ENCODE peak calls at places on chromosomes 3 and 15, in eight cellular contexts. T is breast epithelium; V is glutamatergic neuron; L is ACHN; Z is RKO; E is cardiac fibroblast; N is activated CD8-positive, alpha-beta memory T cell treated with anti-CD3 and anti-CD28 coated beads for 24 hours; R is CD4-positive, alpha-beta T cell. M is an unnamed sample.

GRCh38 chr3:16319723-16320122 is 54.7 kb downstream of the OXNAD1 start:
- DNase-seq in T (no peak), V (no peak), L (no peak), Z (no peak), E (no peak), N (no peak), R (no peak), M (no peak)

GRCh38 chr3:141303481-141304223 is 64.7 kb upstream of the ZBTB38 start:
- DNase-seq in T (peak), V (no peak), L (peak), Z (peak), E (peak), N (no peak), R (no peak), M (peak)

GRCh38 chr3:149382518-149382917 is 5.1 kb upstream of the TM4SF1 start:
- DNase-seq in T (no peak), V (no peak), L (no peak), Z (no peak), E (peak), N (no peak), R (no peak), M (no peak)

GRCh38 chr3:112496368-112497067 is 2.8 kb downstream of the BTLA start:
- DNase-seq in T (no peak), V (no peak), L (no peak), Z (no peak), E (no peak), N (no peak), R (no peak), M (no peak)

GRCh38 chr3:175431396-175431795 is 572.3 kb downstream of the NAALADL2 start:
- DNase-seq in T (no peak), V (no peak), L (no peak), Z (no peak), E (peak), N (no peak), R (no peak), M (no peak)

GRCh38 chr3:174243194-174243593 is 615.9 kb upstream of the NAALADL2 start:
- DNase-seq in T (no peak), V (no peak), L (no peak), Z (no peak), E (peak), N (no peak), R (no peak), M (no peak)

GRCh38 chr3:140576444-140576843 is 101.4 kb upstream of the TRIM42 start:
- DNase-seq in T (no peak), V (no peak), L (no peak), Z (no peak), E (no peak), N (no peak), R (no peak), M (no peak)

GRCh38 chr15:98866503-98866902 is 141.1 kb downstream of the PGPEP1L start:
- DNase-seq in T (no peak), V (no peak), L (peak), Z (peak), E (peak), N (no peak), R (no peak), M (no peak)

GRCh38 chr3:112061152-112061551 is 25.0 kb upstream of the C3orf52 start:
- DNase-seq in T (no peak), V (no peak), L (peak), Z (no peak), E (peak), N (no peak), R (no peak), M (no peak)

GRCh38 chr3:184315506-184315867 is 1.1 kb downstream of the EIF4G1 start:
- DNase-seq in T (no peak), V (no peak), L (no peak), Z (no peak), E (no peak), N (no peak), R (no peak), M (no peak)

GRCh38 chr3:27681249-27681748 is 40.8 kb downstream of the EOMES start:
- DNase-seq in T (no peak), V (no peak), L (peak), Z (peak), E (peak), N (no peak), R (peak), M (peak)

GRCh38 chr15:100842756-100843730 is 36.6 kb upstream of the ALDH1A3 start:
- DNase-seq in T (no peak), V (no peak), L (no peak), Z (no peak), E (peak), N (no peak), R (no peak), M (no peak)

GRCh38 chr3:195549001-195549400 is 5.9 kb upstream of the PPP1R2 start:
- DNase-seq in T (no peak), V (no peak), L (no peak), Z (no peak), E (no peak), N (no peak), R (no peak), M (no peak)

GRCh38 chr3:138389841-138390581 is 41.6 kb downstream of the MRAS start:
- DNase-seq in T (peak), V (no peak), L (peak), Z (peak), E (peak), N (no peak), R (no peak), M (no peak)

GRCh38 chr3:144301863-144302262 is 330.2 kb downstream of the DIPK2A start:
- DNase-seq in T (no peak), V (no peak), L (no peak), Z (no peak), E (no peak), N (no peak), R (no peak), M (no peak)

GRCh38 chr3:81782585-81782984 is 21.1 kb upstream of the GBE1 start:
- DNase-seq in T (no peak), V (no peak), L (no peak), Z (no peak), E (no peak), N (no peak), R (no peak), M (no peak)

GRCh38 chr15:93837450-93837849 is 393.9 kb upstream of the MCTP2 start:
- DNase-seq in T (no peak), V (no peak), L (no peak), Z (no peak), E (no peak), N (no peak), R (no peak), M (no peak)

GRCh38 chr3:186451371-186451770 is 89.3 kb upstream of the DGKG start:
- DNase-seq in T (no peak), V (no peak), L (no peak), Z (no peak), E (no peak), N (no peak), R (no peak), M (no peak)

GRCh38 chr3:177177670-177178295 is 19.5 kb downstream of the TBL1XR1 start:
- DNase-seq in T (no peak), V (no peak), L (no peak), Z (no peak), E (no peak), N (no peak), R (no peak), M (no peak)

GRCh38 chr3:54994026-54994626 is 66.3 kb upstream of the LRTM1 start:
- DNase-seq in T (no peak), V (no peak), L (no peak), Z (no peak), E (no peak), N (no peak), R (no peak), M (no peak)

GRCh38 chr15:90165659-90166489 is 35.3 kb upstream of the SEMA4B start:
- DNase-seq in T (peak), V (no peak), L (peak), Z (peak), E (peak), N (no peak), R (no peak), M (no peak)

M was measured in naive thymus-derived CD8-positive, alpha-beta T cell.